ENCODE peak calls at places on chromosomes 2 and 18, in four cellular contexts. V is central memory CD4-positive, alpha-beta T cell; Q is stimulated activated CD4-positive, alpha-beta T cell treated with anti-CD3 and anti-CD28 coated beads, TNF-alpha, amount 100 ng/mL, for 4 hours; A is smooth muscle cell of the brain vasculature. H is an unnamed sample.

GRCh38 chr2:183665976-183666375 is 541.7 kb downstream of the NUP35 start:
- DNase-seq in Q (no peak), A (no peak), V (no peak), H (no peak)

GRCh38 chr18:24560511-24560981 is 100.1 kb downstream of the HRH4 start:
- DNase-seq in V (no peak), Q (no peak), A (no peak), H (no peak)

GRCh38 chr2:232013701-232014353 is 52.3 kb downstream of the DIS3L2 start:
- DNase-seq in V (no peak), Q (no peak), A (peak; percentile 79), H (no peak)

GRCh38 chr2:69933839-69934613 is 19.1 kb downstream of the MXD1 start:
- DNase-seq in V (no peak), Q (no peak), A (no peak), H (no peak)

GRCh38 chr2:241228860-241229516 is 40.5 kb downstream of the ANO7 start:
- DNase-seq in V (no peak), A (no peak), Q (no peak), H (no peak)

GRCh38 chr2:191927991-191928390 is 81.1 kb upstream of the CAVIN2 start:
- DNase-seq in V (no peak), A (peak; percentile 73), Q (no peak), H (no peak)

GRCh38 chr2:16252251-16252650 is 311.9 kb downstream of the MYCN start:
- DNase-seq in V (no peak), Q (no peak), A (no peak), H (no peak)

GRCh38 chr18:77044866-77045664 is 87.5 kb downstream of the MBP start:
- DNase-seq in V (no peak), Q (no peak), A (no peak), H (no peak)

GRCh38 chr2:189570565-189570964 is 10.0 kb downstream of the SLC40A1 start:
- DNase-seq in Q (no peak), A (no peak), V (no peak), H (no peak)

H was measured in CD4-positive, CD25-positive, alpha-beta regulatory T cell.